ENCODE peak calls at places on chromosomes 4 and X, in four cellular contexts. Z is psoas muscle, K is kidney, J is GM12878. F is an unnamed sample.

GRCh38 chr4:3375688-3376087 is 66.1 kb upstream of the HGFAC start:
- DNase-seq in Z (peak; percentile 93), K (no peak), J (no peak), F (no peak)

GRCh38 chrX:107559506-107559905 is 68.8 kb upstream of the PRPS1 start:
- DNase-seq in Z (no peak), K (no peak), J (no peak), F (no peak)

GRCh38 chr4:123096038-123096437 is 173.6 kb upstream of the NUDT6 start:
- DNase-seq in Z (no peak), K (no peak), J (no peak), F (no peak)

GRCh38 chrX:140983730-140984129 is 18.7 kb upstream of the SPANXB1 start:
- DNase-seq in Z (no peak), K (no peak), J (no peak), F (no peak)

GRCh38 chrX:39477438-39478120 is 620.2 kb downstream of the BCOR start:
- DNase-seq in Z (peak; percentile 68), K (peak; percentile 82), J (no peak), F (no peak)

GRCh38 chr4:8472689-8473197 is 32.2 kb downstream of the TRMT44 start:
- DNase-seq in Z (no peak), K (peak; percentile 83), J (no peak), F (no peak)

GRCh38 chr4:99998062-99998880 is 48.2 kb upstream of the H2AZ1 start:
- DNase-seq in Z (no peak), K (no peak), J (peak; percentile 2), F (no peak)

GRCh38 chrX:135295238-135295943 is 13.9 kb upstream of the ETDC start:
- DNase-seq in Z (peak; percentile 52), K (no peak), J (peak; percentile 9), F (peak; percentile 50)

GRCh38 chrX:151552721-151553120 is 10.8 kb upstream of the PASD1 start:
- DNase-seq in Z (no peak), K (no peak), J (no peak), F (no peak)

GRCh38 chr4:139242511-139243051 is 37.4 kb downstream of the MGARP start:
- DNase-seq in Z (no peak), K (no peak), J (no peak), F (no peak)

GRCh38 chr4:1196421-1197183 is 24.2 kb upstream of the SPON2 start:
- DNase-seq in Z (no peak), K (peak; percentile 57), J (no peak), F (no peak)
- TF ChIP-seq CTCF in Z (no peak), K (no peak), J (no peak), F (no peak)

GRCh38 chr4:186924723-186925122 is 201.1 kb upstream of the FAT1 start:
- DNase-seq in Z (no peak), K (no peak), J (no peak), F (no peak)
- H3K36me3 ChIP-seq in Z (no peaks in the 10 kb centered on the region), K (no peaks in the 10 kb centered on the region), J (no peaks in the 10 kb centered on the region), F (no peaks in the 10 kb centered on the region)

DNA sequence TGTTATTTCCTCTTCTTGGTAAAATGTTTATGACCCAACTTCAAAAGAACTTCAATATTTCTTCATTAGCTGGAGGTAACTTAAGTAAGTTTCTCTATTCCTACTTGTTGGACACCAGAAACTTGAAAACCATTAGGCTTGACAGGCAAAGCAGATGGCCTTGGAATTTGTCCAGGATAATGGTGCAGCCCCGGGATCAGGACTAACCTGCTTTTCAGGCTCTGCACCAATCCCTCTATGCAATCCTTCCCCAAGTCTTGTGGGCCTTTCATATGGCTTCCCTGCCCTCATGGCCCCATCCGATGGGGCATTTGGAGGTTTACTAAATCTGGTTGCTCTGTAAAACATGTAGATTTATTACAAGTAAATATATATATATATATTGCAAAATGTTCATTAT is 68.5 kb downstream of the SPINK2 start:
- DNase-seq in Z (no peak), K (no peak), J (no peak), F (no peak)
- H3K4me3 ChIP-seq in Z (no peak overlapping the region), K (no peak overlapping the region), J (no peak overlapping the region), F (no peak overlapping the region)

GRCh38 chrX:86946569-86946968 is 571.0 kb upstream of the KLHL4 start:
- DNase-seq in Z (no peak), K (no peak), J (peak; percentile 1), F (no peak)
- TF ChIP-seq CTCF in Z (peak; percentile 50), K (peak; percentile 63), J (peak; percentile 67), F (peak; percentile 70)